ENCODE peak calls at places on chromosomes 12 and 14, in six cellular contexts. One of them, this sample, is unnamed.

GRCh38 chr12:83143937-83144336 is 457.2 kb downstream of the TMTC2 start:
- DNase-seq in sciatic nerve: no peak
- DNase-seq in EL: no peak
- DNase-seq in T47D: no peak
- DNase-seq in posterior vena cava: no peak
- DNase-seq in Right ventricle myocardium superior: no peak
- DNase-seq in this sample: no peak

GRCh38 chr14:80956922-80957321 is 1.5 kb downstream of the TSHR start:
- DNase-seq in posterior vena cava: no peak
- DNase-seq in T47D: no peak
- DNase-seq in EL: no peak
- DNase-seq in Right ventricle myocardium superior: no peak
- DNase-seq in sciatic nerve: no peak
- DNase-seq in this sample: no peak

GRCh38 chr14:41597647-41598046 is 9.0 kb upstream of the LRFN5 start:
- DNase-seq in sciatic nerve: peak; percentile 54
- DNase-seq in Right ventricle myocardium superior: peak; percentile 21
- DNase-seq in EL: no peak
- DNase-seq in posterior vena cava: peak; percentile 42
- DNase-seq in T47D: no peak
- DNase-seq in this sample: no peak

GRCh38 chr14:99566390-99567354 is 37.3 kb downstream of the CCDC85C start:
- DNase-seq in EL: no peak
- DNase-seq in T47D: no peak
- DNase-seq in Right ventricle myocardium superior: no peak
- DNase-seq in posterior vena cava: no peak
- DNase-seq in sciatic nerve: no peak
- DNase-seq in this sample: no peak

GRCh38 chr12:74794522-74794921 is 256.9 kb downstream of the ATXN7L3B start:
- DNase-seq in posterior vena cava: no peak
- DNase-seq in EL: peak; percentile 49
- DNase-seq in T47D: no peak
- DNase-seq in Right ventricle myocardium superior: no peak
- DNase-seq in sciatic nerve: no peak
- DNase-seq in this sample: no peak

GRCh38 chr12:113097716-113098427 is 37.7 kb downstream of the RASAL1 start:
- DNase-seq in posterior vena cava: peak; percentile 85
- DNase-seq in sciatic nerve: peak; percentile 72
- DNase-seq in EL: no peak
- DNase-seq in Right ventricle myocardium superior: peak; percentile 67
- DNase-seq in T47D: no peak
- DNase-seq in this sample: no peak

GRCh38 chr14:94120667-94121335 is 8.6 kb downstream of the IFI27L2 start:
- DNase-seq in EL: peak; percentile 88
- DNase-seq in T47D: no peak
- DNase-seq in sciatic nerve: peak; percentile 48
- DNase-seq in posterior vena cava: peak; percentile 49
- DNase-seq in Right ventricle myocardium superior: no peak
- DNase-seq in this sample: peak; percentile 50

GRCh38 chr12:82383930-82384513 is 25.7 kb downstream of the METTL25 start:
- DNase-seq in posterior vena cava: no peak
- DNase-seq in EL: peak; percentile 7
- DNase-seq in Right ventricle myocardium superior: no peak
- DNase-seq in sciatic nerve: no peak
- DNase-seq in T47D: no peak
- DNase-seq in this sample: no peak

GRCh38 chr12:91191516-91192111 is 9.0 kb upstream of the DCN start:
- DNase-seq in T47D: no peak
- DNase-seq in EL: no peak
- DNase-seq in Right ventricle myocardium superior: no peak
- DNase-seq in posterior vena cava: no peak
- DNase-seq in sciatic nerve: no peak
- DNase-seq in this sample: no peak

GRCh38 chr14:53999061-53999488 is 42.5 kb upstream of the BMP4 start:
- DNase-seq in sciatic nerve: no peak
- DNase-seq in Right ventricle myocardium superior: no peak
- DNase-seq in T47D: peak; percentile 30
- DNase-seq in posterior vena cava: no peak
- DNase-seq in EL: peak; percentile 94
- DNase-seq in this sample: no peak

GRCh38 chr14:58755026-58755929 is 117.5 kb downstream of the DACT1 start:
- DNase-seq in Right ventricle myocardium superior: no peak
- DNase-seq in posterior vena cava: no peak
- DNase-seq in EL: no peak
- DNase-seq in T47D: no peak
- DNase-seq in sciatic nerve: no peak
- DNase-seq in this sample: no peak

GRCh38 chr14:74945261-74945851 is 10.0 kb downstream of the PGF start:
- DNase-seq in EL: peak; percentile 43
- DNase-seq in Right ventricle myocardium superior: peak; percentile 59
- DNase-seq in posterior vena cava: peak; percentile 79
- DNase-seq in T47D: peak; percentile 57
- DNase-seq in sciatic nerve: no peak
- DNase-seq in this sample: peak; percentile 64

GRCh38 chr12:76455582-76456345 is 103.8 kb downstream of the OSBPL8 start:
- DNase-seq in Right ventricle myocardium superior: no peak
- DNase-seq in EL: peak; percentile 90
- DNase-seq in T47D: peak; percentile 26
- DNase-seq in sciatic nerve: no peak
- DNase-seq in posterior vena cava: no peak
- DNase-seq in this sample: no peak

GRCh38 chr12:121513464-121514183 is 67.2 kb downstream of the KDM2B start:
- DNase-seq in EL: peak; percentile 22
- DNase-seq in Right ventricle myocardium superior: no peak
- DNase-seq in T47D: peak; percentile 65
- DNase-seq in sciatic nerve: no peak
- DNase-seq in posterior vena cava: no peak
- DNase-seq in this sample: no peak